ENCODE peak calls at places on chromosomes 7 and 10, in six cellular contexts. R, E, K, M, X and N are unnamed samples.

GRCh38 chr7:151397026-151397425 is 12.8 kb downstream of the WDR86 start:
- DNase-seq in K (no peak), M (no peak), E (no peak), R (no peak), X (no peak), N (no peak)

GRCh38 chr10:122864901-122865300 is 14.5 kb downstream of the FAM24B start:
- DNase-seq in M (no peak), R (peak; percentile 59), E (no peak), K (no peak), X (no peak), N (no peak)

GRCh38 chr10:1109795-1110673 is 53.8 kb downstream of the WDR37 start:
- DNase-seq in R (peak; percentile 87), E (peak; percentile 53), X (peak; percentile 88), M (peak; percentile 69), K (peak; percentile 97), N (peak; percentile 83)

GRCh38 chr7:131897016-131897789 is 340.8 kb upstream of the PODXL start:
- DNase-seq in K (peak; percentile 77), R (peak; percentile 24), E (no peak), M (peak; percentile 17), X (peak; percentile 11), N (peak; percentile 54)

GRCh38 chr10:123743441-123744225 is 77.5 kb downstream of the GPR26 start:
- DNase-seq in E (no peak), R (no peak), X (no peak), K (peak; percentile 50), M (no peak), N (no peak)

GRCh38 chr7:158284617-158285382 is 302.8 kb downstream of the PTPRN2 start:
- DNase-seq in K (no peak), E (no peak), M (no peak), X (no peak), R (no peak), N (peak; percentile 5)

GRCh38 chr7:80411621-80412020 is 100.2 kb downstream of the GNAT3 start:
- DNase-seq in E (no peak), M (no peak), K (no peak), R (peak; percentile 23), X (peak; percentile 17), N (no peak)

GRCh38 chr10:51897560-51897959 is 198.2 kb upstream of the CSTF2T start:
- DNase-seq in K (no peak), X (no peak), R (no peak), E (no peak), M (no peak), N (no peak)

GRCh38 chr10:6195891-6196290 is 6.8 kb upstream of the PFKFB3 start:
- DNase-seq in E (no peak), R (no peak), M (no peak), X (no peak), K (no peak), N (no peak)

GRCh38 chr10:4765428-4765827 is 60.6 kb upstream of the AKR1E2 start:
- DNase-seq in K (no peak), E (no peak), X (peak; percentile 68), M (no peak), R (peak; percentile 56), N (no peak)

GRCh38 chr7:116740758-116741462 is 68.9 kb downstream of the MET start:
- DNase-seq in M (no peak), R (no peak), K (no peak), X (no peak), E (no peak), N (no peak)

GRCh38 chr7:90231304-90231703 is 13.7 kb upstream of the CFAP69 start:
- DNase-seq in K (no peak), X (no peak), E (no peak), R (no peak), M (no peak), N (no peak)

GRCh38 chr7:157517782-157518513 is 181.1 kb downstream of the DNAJB6 start:
- DNase-seq in E (no peak), X (no peak), K (no peak), R (no peak), M (no peak), N (no peak)

GRCh38 chr10:78342787-78343186 is 309.1 kb downstream of the RPS24 start:
- DNase-seq in R (no peak), K (no peak), M (no peak), X (no peak), E (no peak), N (peak; percentile 11)

GRCh38 chr7:142459557-142459963 is 201.7 kb upstream of the PRSS58 start:
- DNase-seq in K (peak; percentile 69), E (peak; percentile 53), R (peak; percentile 90), X (peak; percentile 77), M (no peak), N (peak; percentile 51)

GRCh38 chr10:4514445-4515108 is 311.4 kb upstream of the AKR1E2 start:
- DNase-seq in M (no peak), E (no peak), R (no peak), X (no peak), K (no peak), N (no peak)

GRCh38 chr10:91549296-91549695 is 83.6 kb downstream of the PPP1R3C start:
- DNase-seq in K (no peak), E (no peak), R (no peak), X (no peak), M (no peak), N (no peak)

GRCh38 chr10:77965294-77965693 is 38.7 kb upstream of the DLG5 start:
- DNase-seq in X (no peak), R (peak; percentile 91), M (no peak), K (no peak), E (no peak), N (no peak)

GRCh38 chr7:142856565-142857245 is 1.8 kb downstream of the EPHB6 start:
- DNase-seq in R (no peak), E (no peak), K (no peak), X (no peak), M (no peak), N (no peak)

GRCh38 chr10:99393036-99393435 is 37.4 kb downstream of the GOT1 start:
- DNase-seq in K (peak; percentile 80), R (peak; percentile 11), X (no peak), M (no peak), E (no peak), N (peak; percentile 57)

GRCh38 chr10:42598249-42598873 is 40.0 kb downstream of the ZNF33B start:
- DNase-seq in E (no peak), X (no peak), K (no peak), M (no peak), R (no peak), N (no peak)

DNA sequence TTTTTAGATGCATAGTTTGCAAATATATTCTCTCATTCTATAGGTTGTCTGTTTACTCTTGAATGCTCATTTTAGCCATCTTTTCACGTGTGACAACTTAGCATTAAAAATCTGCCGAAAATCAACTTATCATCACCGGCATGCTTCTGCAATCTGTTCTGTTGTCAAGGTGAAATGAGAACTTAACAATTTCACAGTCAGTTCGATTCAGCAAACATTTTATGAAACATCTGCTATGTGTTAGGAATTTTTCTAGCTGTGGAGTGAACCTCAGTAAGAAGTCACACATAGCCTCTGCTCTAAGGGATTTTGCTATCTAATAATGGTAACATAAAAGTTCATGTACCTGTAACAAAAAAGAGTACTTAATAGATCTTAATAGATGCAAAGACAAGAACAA is 256.1 kb downstream of the ZWINT start:
- DNase-seq in R (no peak), K (no peak), X (no peak), M (no peak), E (no peak), N (no peak)
- H2BK15ac ChIP-seq in R (no peak overlapping the region), K (no peak overlapping the region), X (no peak overlapping the region), M (no peak overlapping the region), E (no peak overlapping the region), N (no peak overlapping the region)

GRCh38 chr7:102400360-102400759 is 4.2 kb downstream of the PRKRIP1 start:
- DNase-seq in X (no peak), M (no peak), E (no peak), K (no peak), R (no peak), N (no peak)
- H2BK15ac ChIP-seq in X (no peak overlapping the region), M (no peak overlapping the region), E (no peak overlapping the region), K (no peak overlapping the region), R (no peak overlapping the region), N (no peak overlapping the region)

GRCh38 chr10:58465641-58466040 is 47.0 kb upstream of the BICC1 start:
- DNase-seq in X (no peak), M (no peak), K (no peak), E (no peak), R (no peak), N (no peak)

GRCh38 chr10:58460157-58460556 is 52.5 kb upstream of the BICC1 start:
- DNase-seq in K (no peak), R (no peak), X (no peak), E (no peak), M (no peak), N (no peak)

GRCh38 chr10:58464956-58465355 is 47.7 kb upstream of the BICC1 start:
- DNase-seq in R (no peak), X (no peak), E (no peak), K (peak; percentile 38), M (no peak), N (peak; percentile 50)

GRCh38 chr10:58459069-58459468 is 53.6 kb upstream of the BICC1 start:
- DNase-seq in M (no peak), R (no peak), E (no peak), K (no peak), X (no peak), N (no peak)

GRCh38 chr10:58462863-58463507 is 49.7 kb upstream of the BICC1 start:
- DNase-seq in X (no peak), R (no peak), M (no peak), E (no peak), K (no peak), N (no peak)
- H2BK15ac ChIP-seq in X (no peak overlapping the region), R (no peak overlapping the region), M (no peak overlapping the region), E (no peak overlapping the region), K (no peak overlapping the region), N (no peak overlapping the region)

GRCh38 chr7:122255454-122255853 is 49.1 kb downstream of the FEZF1 start:
- DNase-seq in R (no peak), E (no peak), X (no peak), K (peak; percentile 46), M (no peak), N (no peak)

GRCh38 chr7:122257056-122257455 is 47.5 kb downstream of the FEZF1 start:
- DNase-seq in K (no peak), X (no peak), E (no peak), R (no peak), M (no peak), N (no peak)

GRCh38 chr7:122260336-122260735 is 44.2 kb downstream of the FEZF1 start:
- DNase-seq in X (no peak), K (no peak), E (no peak), R (no peak), M (no peak), N (no peak)

GRCh38 chr7:122258971-122259370 is 45.6 kb downstream of the FEZF1 start:
- DNase-seq in R (no peak), M (no peak), E (no peak), K (no peak), X (no peak), N (no peak)

GRCh38 chr7:122256036-122256805 is 48.3 kb downstream of the FEZF1 start:
- DNase-seq in E (no peak), R (no peak), X (no peak), M (no peak), K (no peak), N (no peak)
- H2BK15ac ChIP-seq in E (no peak overlapping the region), R (no peak overlapping the region), X (no peak overlapping the region), M (no peak overlapping the region), K (no peak overlapping the region), N (no peak overlapping the region)

DNA sequence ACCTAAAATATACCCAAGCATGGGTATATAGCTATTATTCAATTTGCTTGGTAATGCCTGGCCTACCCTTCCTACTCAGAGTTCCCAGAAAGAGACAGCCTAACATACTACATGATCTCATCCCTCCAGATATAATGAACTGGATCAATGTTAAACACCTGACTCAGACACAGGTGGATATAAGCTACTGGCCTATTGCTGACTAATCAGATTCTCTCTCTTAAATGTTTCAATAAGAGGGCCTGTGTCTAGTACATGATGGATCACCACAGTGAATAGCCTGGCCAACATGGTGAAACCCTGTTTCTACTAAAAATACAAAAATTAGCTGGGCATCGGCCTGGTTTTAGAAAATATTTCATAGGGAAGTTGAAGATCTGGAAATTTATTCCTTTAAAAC is 54.1 kb downstream of the COPG2 start:
- DNase-seq in R (no peak), E (no peak), K (no peak), M (no peak), X (no peak), N (no peak)
- H2BK15ac ChIP-seq in R (no peak overlapping the region), E (no peak overlapping the region), K (no peak overlapping the region), M (no peak overlapping the region), X (no peak overlapping the region), N (no peak overlapping the region)